ENCODE peak calls at places on chromosomes 16 and 17, in four cellular contexts. R, Q, B and C are unnamed samples.

GRCh38 chr16:82995927-82996441 is 369.2 kb downstream of the CDH13 start:
- DNase-seq in R (no peak), B (no peak), Q (peak), C (no peak)

GRCh38 chr16:11471548-11471947 is 115.2 kb downstream of the LITAF start:
- DNase-seq in R (no peak), B (no peak), Q (no peak), C (no peak)

GRCh38 chr17:10372906-10373305 is at the start of gene MYH13:
- DNase-seq in R (no peak), Q (no peak), B (no peak), C (no peak)

GRCh38 chr16:14035092-14035491 is 36.0 kb upstream of the MRTFB start:
- DNase-seq in R (no peak), B (no peak), Q (no peak), C (no peak)

GRCh38 chr16:72800524-72800923 is 247.4 kb downstream of the ZFHX3 start:
- DNase-seq in R (no peak), Q (no peak), B (no peak), C (no peak)

GRCh38 chr17:43360376-43360738 is 38.4 kb upstream of the ARL4D start:
- DNase-seq in Q (peak), R (peak), B (peak), C (no peak)

GRCh38 chr16:80938035-80938927 is 68.4 kb downstream of the CMC2 start:
- DNase-seq in R (no peak), Q (peak), B (peak), C (no peak)

GRCh38 chr16:30472328-30472942 is at the start of gene ITGAL:
- DNase-seq in B (no peak), Q (no peak), R (peak), C (no peak)

GRCh38 chr16:78227855-78228254 is 128.4 kb downstream of the WWOX start:
- DNase-seq in B (no peak), R (no peak), Q (no peak), C (peak)

GRCh38 chr16:1007284-1007850 is 25.8 kb downstream of the SOX8 start:
- DNase-seq in B (no peak), Q (no peak), R (no peak), C (no peak)